ENCODE peak calls at places on chromosomes 7 and 10, in four cellular contexts. One of them, this sample, is unnamed.

GRCh38 chr10:88456730-88457129 is 126.4 kb downstream of the RNLS start:
- DNase-seq in kidney glomerular epithelial cell: no peak
- DNase-seq in adrenal gland: no peak
- DNase-seq in HuH-7: no peak
- DNase-seq in this sample: no peak

GRCh38 chr10:69504576-69505250 is 53.4 kb downstream of the TSPAN15 start:
- DNase-seq in HuH-7: no peak
- DNase-seq in adrenal gland: no peak
- DNase-seq in kidney glomerular epithelial cell: no peak
- DNase-seq in this sample: no peak

GRCh38 chr7:133853706-133854276 is 273.3 kb upstream of the LRGUK start:
- DNase-seq in adrenal gland: peak; percentile 9
- DNase-seq in kidney glomerular epithelial cell: peak; percentile 97
- DNase-seq in HuH-7: peak; percentile 59
- DNase-seq in this sample: peak; percentile 94

GRCh38 chr10:133274751-133275682 is 1.7 kb downstream of the ADAM8 start:
- DNase-seq in HuH-7: no peak
- DNase-seq in adrenal gland: no peak
- DNase-seq in kidney glomerular epithelial cell: no peak
- DNase-seq in this sample: no peak

GRCh38 chr10:79947083-79947415 is 1.9 kb downstream of the SFTPD start:
- DNase-seq in kidney glomerular epithelial cell: no peak
- DNase-seq in HuH-7: no peak
- DNase-seq in adrenal gland: no peak
- DNase-seq in this sample: no peak

GRCh38 chr7:97771576-97771975 is 39.7 kb downstream of the TAC1 start:
- DNase-seq in kidney glomerular epithelial cell: no peak
- DNase-seq in adrenal gland: no peak
- DNase-seq in HuH-7: no peak
- DNase-seq in this sample: no peak

GRCh38 chr7:98323597-98324322 is 42.3 kb downstream of the BRI3 start:
- DNase-seq in kidney glomerular epithelial cell: no peak
- DNase-seq in HuH-7: no peak
- DNase-seq in adrenal gland: no peak
- DNase-seq in this sample: no peak

GRCh38 chr10:114068054-114068707 is 24.5 kb downstream of the ADRB1 start:
- DNase-seq in kidney glomerular epithelial cell: no peak
- DNase-seq in HuH-7: no peak
- DNase-seq in adrenal gland: no peak
- DNase-seq in this sample: no peak

GRCh38 chr7:136009488-136010079 is 32.4 kb upstream of the MTPN start:
- DNase-seq in kidney glomerular epithelial cell: peak; percentile 23
- DNase-seq in adrenal gland: no peak
- DNase-seq in HuH-7: peak; percentile 5
- DNase-seq in this sample: no peak

GRCh38 chr10:104328916-104329710 is 9.2 kb downstream of the ITPRIP start:
- DNase-seq in HuH-7: no peak
- DNase-seq in kidney glomerular epithelial cell: peak; percentile 89
- DNase-seq in adrenal gland: no peak
- DNase-seq in this sample: peak; percentile 54

GRCh38 chr10:49298990-49299815 is at the start of gene C10orf71:
- DNase-seq in adrenal gland: no peak
- DNase-seq in kidney glomerular epithelial cell: no peak
- DNase-seq in HuH-7: no peak
- DNase-seq in this sample: no peak

GRCh38 chr10:7027913-7028808 is 382.7 kb downstream of the SFMBT2 start:
- DNase-seq in kidney glomerular epithelial cell: no peak
- DNase-seq in adrenal gland: no peak
- DNase-seq in HuH-7: no peak
- DNase-seq in this sample: no peak

GRCh38 chr7:123772652-123773051 is 23.8 kb upstream of the WASL start:
- DNase-seq in adrenal gland: no peak
- DNase-seq in HuH-7: no peak
- DNase-seq in kidney glomerular epithelial cell: no peak
- DNase-seq in this sample: no peak

GRCh38 chr10:68095176-68095575 is 14.1 kb upstream of the MYPN start:
- DNase-seq in HuH-7: no peak
- DNase-seq in adrenal gland: no peak
- DNase-seq in kidney glomerular epithelial cell: peak; percentile 34
- DNase-seq in this sample: no peak

GRCh38 chr7:82359426-82359825 is 84.2 kb downstream of the CACNA2D1 start:
- DNase-seq in adrenal gland: no peak
- DNase-seq in HuH-7: no peak
- DNase-seq in kidney glomerular epithelial cell: no peak
- DNase-seq in this sample: no peak

GRCh38 chr7:47480576-47481538 is 101.1 kb downstream of the TNS3 start:
- DNase-seq in kidney glomerular epithelial cell: no peak
- DNase-seq in adrenal gland: no peak
- DNase-seq in HuH-7: no peak
- DNase-seq in this sample: no peak

GRCh38 chr7:66380285-66380888 is 175.3 kb downstream of the TPST1 start:
- DNase-seq in adrenal gland: no peak
- DNase-seq in kidney glomerular epithelial cell: no peak
- DNase-seq in HuH-7: no peak
- DNase-seq in this sample: peak; percentile 15

GRCh38 chr7:98281757-98282652 is 519 bp downstream of the BRI3 start:
- DNase-seq in HuH-7: no peak
- DNase-seq in kidney glomerular epithelial cell: no peak
- DNase-seq in adrenal gland: peak; percentile 72
- DNase-seq in this sample: no peak